ENCODE peak calls at places on chromosome 6, in seven cellular contexts. S is CD4-positive, alpha-beta memory T cell; Z is upper lobe of left lung; A is heart right ventricle; G is left lung; V is CD8-positive, alpha-beta memory T cell; P is prostate gland. Y is an unnamed sample.

GRCh38 chr6:117389227-117390057 is 36.3 kb downstream of the ROS1 start:
- DNase-seq in V (no peak), S (no peak), P (no peak), G (no peak), Z (peak; percentile 26), A (no peak), Y (no peak)

GRCh38 chr6:37495199-37495913 is 4.3 kb downstream of the CCDC167 start:
- DNase-seq in G (no peak), A (no peak), S (no peak), Z (no peak), V (no peak), P (no peak), Y (no peak)

GRCh38 chr6:97186416-97186999 is 96.5 kb downstream of the MMS22L start:
- DNase-seq in G (no peak), P (peak; percentile 48), S (peak; percentile 42), Z (no peak), A (peak; percentile 62), V (peak; percentile 38), Y (no peak)

GRCh38 chr6:136761227-136761922 is 30.9 kb downstream of the MAP3K5 start:
- DNase-seq in V (no peak), G (no peak), P (peak; percentile 82), Z (no peak), A (peak; percentile 38), S (peak; percentile 48), Y (no peak)

GRCh38 chr6:42279966-42280629 is 62.4 kb upstream of the MRPS10 start:
- DNase-seq in S (no peak), Z (peak; percentile 41), P (peak; percentile 25), G (peak; percentile 57), V (no peak), A (peak; percentile 73), Y (no peak)

GRCh38 chr6:152316024-152316423 is 321.1 kb downstream of the SYNE1 start:
- DNase-seq in V (no peak), S (no peak), A (peak; percentile 61), Z (no peak), P (no peak), G (no peak), Y (no peak)

GRCh38 chr6:69216127-69216526 is 580.7 kb downstream of the LMBRD1 start:
- DNase-seq in P (no peak), G (no peak), S (no peak), V (no peak), A (no peak), Z (no peak), Y (no peak)

GRCh38 chr6:15800821-15801617 is 138.2 kb upstream of the DTNBP1 start:
- DNase-seq in S (no peak), G (no peak), P (no peak), Z (no peak), A (no peak), V (no peak), Y (no peak)

GRCh38 chr6:166078294-166078693 is 89.4 kb downstream of the TBXT start:
- DNase-seq in P (no peak), S (no peak), V (no peak), Z (no peak), A (no peak), G (no peak), Y (no peak)

GRCh38 chr6:11650711-11651110 is 113.2 kb downstream of the TMEM170B start:
- DNase-seq in Z (no peak), V (no peak), A (no peak), G (no peak), P (no peak), S (no peak), Y (no peak)

GRCh38 chr6:85459224-85459901 is 9.5 kb downstream of the NT5E start:
- DNase-seq in S (no peak), Z (no peak), A (no peak), G (no peak), V (no peak), P (no peak), Y (no peak)

GRCh38 chr6:108170607-108171290 is 4.9 kb downstream of the NR2E1 start:
- DNase-seq in V (no peak), P (no peak), A (no peak), G (no peak), Z (no peak), S (no peak), Y (no peak)

GRCh38 chr6:118350881-118351430 is 197.1 kb upstream of the PLN start:
- DNase-seq in V (no peak), G (no peak), S (no peak), Z (no peak), A (no peak), P (no peak), Y (no peak)

GRCh38 chr6:111852704-111853103 is 20.5 kb downstream of the FYN start:
- DNase-seq in S (peak; percentile 41), Z (no peak), G (no peak), V (no peak), P (no peak), A (no peak), Y (no peak)

GRCh38 chr6:17336425-17336824 is 55.3 kb downstream of the RBM24 start:
- DNase-seq in G (no peak), S (no peak), P (no peak), Z (no peak), V (no peak), A (no peak), Y (no peak)

GRCh38 chr6:13006578-13007300 is 290.2 kb downstream of the PHACTR1 start:
- DNase-seq in G (no peak), Z (no peak), V (no peak), P (no peak), S (no peak), A (no peak), Y (no peak)

GRCh38 chr6:13005994-13006393 is 289.4 kb downstream of the PHACTR1 start:
- DNase-seq in A (no peak), P (no peak), S (no peak), Z (no peak), G (no peak), V (no peak), Y (no peak)

GRCh38 chr6:13000537-13000936 is 284.0 kb downstream of the PHACTR1 start:
- DNase-seq in G (no peak), S (no peak), A (no peak), V (no peak), Z (no peak), P (no peak), Y (no peak)

GRCh38 chr6:13004610-13005009 is 288.0 kb downstream of the PHACTR1 start:
- DNase-seq in P (no peak), Z (no peak), S (no peak), G (no peak), V (no peak), A (no peak), Y (no peak)

GRCh38 chr6:13001951-13002350 is 285.4 kb downstream of the PHACTR1 start:
- DNase-seq in Z (no peak), P (no peak), G (no peak), V (no peak), A (no peak), S (no peak), Y (no peak)
- H3K27me3 ChIP-seq in Z (no peaks in the 10 kb centered on the region), P (no peaks in the 10 kb centered on the region), G (no peaks in the 10 kb centered on the region), V (no peaks in the 10 kb centered on the region), A (no peaks in the 10 kb centered on the region), S (no peaks in the 10 kb centered on the region), Y (no peaks in the 10 kb centered on the region)

DNA sequence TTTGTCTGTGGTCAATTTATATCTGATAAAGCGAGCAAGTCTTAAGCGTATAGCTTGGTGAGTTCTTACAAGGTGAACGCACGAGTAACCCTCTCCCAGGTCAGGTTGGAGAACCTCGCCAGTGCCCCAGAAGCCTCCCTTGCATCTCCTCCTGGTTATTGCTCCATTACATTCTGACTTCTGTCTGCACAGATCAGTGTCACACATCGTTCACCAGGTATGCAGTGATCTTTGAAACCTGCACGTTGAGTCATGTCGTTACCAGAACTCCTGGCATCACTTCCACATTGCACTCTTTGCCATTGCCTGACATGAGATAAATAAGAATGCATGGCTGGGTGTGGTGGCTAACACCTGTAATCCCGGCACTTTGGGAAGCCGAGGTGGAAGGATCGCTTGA is 44.2 kb downstream of the AKAP12 start:
- DNase-seq in S (no peak), P (no peak), G (no peak), A (no peak), V (no peak), Z (no peak), Y (no peak)
- H3K4me1 ChIP-seq in S (peaks cover 7% of the 10 kb centered on the region), P (no peaks in the 10 kb centered on the region), G (no peaks in the 10 kb centered on the region), A (peaks cover 27% of the 10 kb centered on the region), V (peaks cover 2% of the 10 kb centered on the region), Z (peaks cover 13% of the 10 kb centered on the region), Y (peaks cover 6% of the 10 kb centered on the region)

GRCh38 chr6:79146426-79146825 is 68.4 kb upstream of the PHIP start:
- DNase-seq in P (no peak), G (no peak), Z (no peak), S (no peak), A (no peak), V (no peak), Y (no peak)

GRCh38 chr6:79149884-79150283 is 71.8 kb upstream of the PHIP start:
- DNase-seq in Z (no peak), G (no peak), P (no peak), S (no peak), V (no peak), A (no peak), Y (no peak)

GRCh38 chr6:79143320-79143898 is 65.4 kb upstream of the PHIP start:
- DNase-seq in V (no peak), G (no peak), Z (no peak), A (no peak), S (no peak), P (no peak), Y (no peak)

DNA sequence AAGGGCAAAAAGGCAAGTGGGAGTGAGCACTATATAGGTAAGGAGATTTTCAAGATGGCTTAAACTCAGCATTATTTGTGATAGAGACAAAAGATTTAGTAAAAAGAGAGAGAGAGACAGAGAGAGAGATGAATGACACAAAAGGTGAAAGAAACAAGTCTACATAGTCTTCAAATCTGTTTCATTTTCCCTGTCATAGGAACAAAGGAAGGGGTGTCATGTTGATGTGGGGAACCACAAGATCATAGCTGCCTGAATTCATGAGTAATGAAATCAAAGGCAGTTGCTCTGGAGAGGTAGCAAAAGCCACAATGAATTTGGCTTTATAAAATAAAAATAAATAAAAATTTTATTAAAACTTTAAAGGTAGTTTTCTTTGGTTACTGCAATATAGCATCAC is 67.2 kb upstream of the PHIP start:
- DNase-seq in G (no peak), Z (no peak), P (no peak), V (no peak), A (no peak), S (no peak), Y (no peak)
- H3K27me3 ChIP-seq in G (no peaks in the 10 kb centered on the region), Z (no peaks in the 10 kb centered on the region), P (no peaks in the 10 kb centered on the region), V (no peaks in the 10 kb centered on the region), A (no peaks in the 10 kb centered on the region), S (no peaks in the 10 kb centered on the region), Y (no peaks in the 10 kb centered on the region)

GRCh38 chr6:26021350-26022165 is 59.0 kb downstream of the TRIM38 start:
- DNase-seq in P (peak; percentile 94), A (peak; percentile 96), Z (peak; percentile 90), V (peak; percentile 84), G (peak; percentile 93), S (peak; percentile 91), Y (peak; percentile 97)
- H3K4me1 ChIP-seq in P (no peaks in the 10 kb centered on the region), A (peaks cover 24% of the 10 kb centered on the region), Z (peaks cover 8% of the 10 kb centered on the region), V (peaks cover 19% of the 10 kb centered on the region), G (no peaks in the 10 kb centered on the region), S (peaks cover 33% of the 10 kb centered on the region), Y (peaks cover 41% of the 10 kb centered on the region)

DNA sequence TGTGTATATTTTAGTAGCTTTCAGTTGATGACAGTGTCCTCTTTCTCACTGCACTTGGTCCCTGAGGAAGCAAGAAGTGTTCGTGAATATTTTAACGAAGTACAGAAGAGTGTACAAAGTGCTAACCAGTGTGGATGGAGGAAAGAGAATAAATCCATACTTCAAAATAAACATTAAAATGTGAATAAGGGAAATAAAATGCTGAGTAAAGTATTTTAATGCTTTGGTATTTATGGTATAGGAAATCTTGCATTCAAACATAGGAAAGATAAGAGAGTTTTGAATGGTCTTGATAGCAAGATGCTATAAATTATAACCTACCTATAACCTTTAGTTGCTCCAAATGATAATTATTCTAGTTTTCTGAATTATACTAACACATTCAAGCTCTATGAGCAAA is 493.4 kb upstream of the EYS start:
- DNase-seq in A (no peak), S (no peak), G (no peak), V (no peak), Z (no peak), P (no peak), Y (no peak)
- H3K27me3 ChIP-seq in A (no peaks in the 10 kb centered on the region), S (no peaks in the 10 kb centered on the region), G (no peaks in the 10 kb centered on the region), V (no peaks in the 10 kb centered on the region), Z (no peaks in the 10 kb centered on the region), P (no peaks in the 10 kb centered on the region), Y (no peaks in the 10 kb centered on the region)